ENCODE peak calls at places on chromosomes 2 and 18, in eight cellular contexts. E is kidney tubule cell; F is GOT3; G is NCI-H2029; L is heart left ventricle; B is NT2/D1; S is GM19239; H is stimulated activated CD8-positive, alpha-beta memory T cell treated with anti-CD3 and anti-CD28 coated beads, Interleukin-15, amount 100 ng/mL, for 24 hours. O is an unnamed sample.
A peak's percentile ranks its signal among the peaks of the same experiment; 100 is the strongest.

GRCh38 chr2:72104821-72105588 is 42.7 kb downstream of the CYP26B1 start:
- DNase-seq in E (no peak), F (no peak), G (no peak), L (no peak), B (no peak), S (no peak), H (no peak), O (no peak)

GRCh38 chr2:223994562-223995162 is 37.4 kb downstream of the MRPL44 start:
- DNase-seq in E (peak; percentile 45), F (no peak), G (no peak), L (no peak), B (no peak), S (no peak), H (no peak), O (no peak)

GRCh38 chr2:119950966-119951365 is 61.9 kb upstream of the EPB41L5 start:
- DNase-seq in E (no peak), F (no peak), G (no peak), L (no peak), B (no peak), S (no peak), H (no peak), O (no peak)

GRCh38 chr2:18645315-18645714 is 55.9 kb upstream of the NT5C1B start:
- DNase-seq in E (peak; percentile 20), F (no peak), G (no peak), L (no peak), B (no peak), S (no peak), H (no peak), O (no peak)

GRCh38 chr2:169452080-169452479 is 27.2 kb upstream of the BBS5 start:
- DNase-seq in E (peak; percentile 41), F (no peak), G (peak; percentile 31), L (no peak), B (peak; percentile 22), S (peak; percentile 2), H (no peak), O (peak; percentile 3)

GRCh38 chr2:42105330-42106256 is 57.8 kb downstream of the PKDCC start:
- DNase-seq in E (no peak), F (no peak), G (no peak), L (peak; percentile 40), B (no peak), S (no peak), H (no peak), O (no peak)

GRCh38 chr2:227536445-227536844 is 62.2 kb upstream of the SCYGR2 start:
- DNase-seq in E (no peak), F (no peak), G (peak; percentile 55), L (no peak), B (no peak), S (no peak), H (no peak), O (no peak)

GRCh38 chr2:127389778-127390435 is 2.1 kb upstream of the MAP3K2 start:
- DNase-seq in E (no peak), F (no peak), G (no peak), L (no peak), B (no peak), S (no peak), H (no peak), O (no peak)

GRCh38 chr18:3816601-3817363 is 366.8 kb downstream of the TGIF1 start:
- DNase-seq in E (peak; percentile 99), F (no peak), G (no peak), L (no peak), B (no peak), S (no peak), H (no peak), O (peak; percentile 100)

GRCh38 chr2:236131073-236131692 is 37.0 kb downstream of the GBX2 start:
- DNase-seq in E (no peak), F (no peak), G (no peak), L (no peak), B (no peak), S (no peak), H (no peak), O (no peak)

GRCh38 chr18:76476665-76477561 is 18.1 kb downstream of the ZNF516 start:
- DNase-seq in E (peak; percentile 93), F (no peak), G (no peak), L (no peak), B (no peak), S (no peak), H (no peak), O (peak; percentile 81)

GRCh38 chr2:154908312-154908711 is 209.8 kb downstream of the KCNJ3 start:
- DNase-seq in E (no peak), F (no peak), G (no peak), L (no peak), B (peak; percentile 2), S (no peak), H (no peak), O (no peak)

GRCh38 chr2:101500175-101500574 is 25.3 kb upstream of the RFX8 start:
- DNase-seq in E (no peak), F (no peak), G (no peak), L (no peak), B (no peak), S (no peak), H (no peak), O (no peak)

GRCh38 chr2:182952741-182953450 is 85.4 kb downstream of the NCKAP1 start:
- DNase-seq in E (peak; percentile 21), F (no peak), G (no peak), L (no peak), B (no peak), S (no peak), H (no peak), O (no peak)

GRCh38 chr2:101362316-101362715 is 25.0 kb downstream of the CREG2 start:
- DNase-seq in E (no peak), F (no peak), G (no peak), L (no peak), B (no peak), S (no peak), H (no peak), O (no peak)

GRCh38 chr2:3495956-3496355 is 23.4 kb downstream of the ADI1 start:
- DNase-seq in E (no peak), F (no peak), G (no peak), L (no peak), B (no peak), S (no peak), H (no peak), O (no peak)

GRCh38 chr2:218387369-218388194 is 5.5 kb downstream of the SLC11A1 start:
- DNase-seq in E (peak; percentile 67), F (no peak), G (peak; percentile 87), L (no peak), B (no peak), S (no peak), H (no peak), O (no peak)

GRCh38 chr2:49444005-49444404 is 289.7 kb upstream of the FSHR start:
- DNase-seq in E (no peak), F (no peak), G (no peak), L (no peak), B (no peak), S (no peak), H (no peak), O (no peak)

GRCh38 chr2:216445489-216445888 is 33.2 kb downstream of the SMARCAL1 start:
- DNase-seq in E (no peak), F (no peak), G (no peak), L (no peak), B (no peak), S (no peak), H (no peak), O (no peak)

GRCh38 chr18:36386150-36386920 is 88.8 kb downstream of the FHOD3 start:
- DNase-seq in E (peak; percentile 45), F (no peak), G (no peak), L (no peak), B (no peak), S (no peak), H (no peak), O (no peak)

GRCh38 chr18:56869189-56869777 is 218.1 kb downstream of the WDR7 start:
- DNase-seq in E (peak; percentile 66), F (no peak), G (peak; percentile 41), L (no peak), B (no peak), S (no peak), H (no peak), O (no peak)

GRCh38 chr18:23538040-23538439 is 34.7 kb downstream of the RMC1 start:
- DNase-seq in E (no peak), F (no peak), G (no peak), L (no peak), B (no peak), S (no peak), H (no peak), O (no peak)

GRCh38 chr2:26245231-26245732 is 543 bp downstream of the HADHB start:
- DNase-seq in E (peak; percentile 43), F (no peak), G (no peak), L (no peak), B (no peak), S (no peak), H (peak; percentile 35), O (no peak)

GRCh38 chr2:10327896-10328666 is 25.4 kb downstream of the HPCAL1 start:
- DNase-seq in E (no peak), F (no peak), G (peak; percentile 63), L (no peak), B (no peak), S (no peak), H (no peak), O (no peak)

GRCh38 chr2:223026357-223027110 is 25.5 kb upstream of the KCNE4 start:
- DNase-seq in E (no peak), F (no peak), G (peak; percentile 84), L (no peak), B (no peak), S (no peak), H (no peak), O (no peak)

GRCh38 chr2:67626656-67627055 is 229.5 kb downstream of the ETAA1 start:
- DNase-seq in E (peak; percentile 25), F (no peak), G (no peak), L (no peak), B (no peak), S (no peak), H (no peak), O (peak; percentile 29)

GRCh38 chr18:66900837-66901236 is 296.9 kb upstream of the CDH19 start:
- DNase-seq in E (no peak), F (no peak), G (no peak), L (no peak), B (no peak), S (no peak), H (no peak), O (no peak)

GRCh38 chr2:216118474-216118873 is 9.3 kb downstream of the XRCC5 start:
- DNase-seq in E (no peak), F (no peak), G (no peak), L (no peak), B (no peak), S (no peak), H (no peak), O (no peak)

GRCh38 chr18:22563098-22563707 is 145.5 kb upstream of the CTAGE1 start:
- DNase-seq in E (peak; percentile 88), F (no peak), G (peak; percentile 21), L (peak; percentile 50), B (peak; percentile 48), S (peak; percentile 33), H (no peak), O (peak; percentile 81)

GRCh38 chr2:25301453-25302352 is 40.0 kb downstream of the DNMT3A start:
- DNase-seq in E (peak; percentile 87), F (peak; percentile 37), G (no peak), L (no peak), B (no peak), S (peak; percentile 83), H (no peak), O (peak; percentile 43)

O was measured in kidney glomerular epithelial cell.